ENCODE peak calls at places on chromosomes 11 and 22, in eight cellular contexts. G is cardiac fibroblast, J is Calu3, W is HT-29, P is ELF-1, T is IMR-90, M is NCI-H1417, A is RCC 7860. B is an unnamed sample.

GRCh38 chr11:75174781-75175370 is 24.0 kb downstream of the SLCO2B1 start:
- DNase-seq in G (peak; percentile 45), P (no peak), W (no peak), J (no peak), T (peak; percentile 34), M (no peak), A (no peak), B (peak; percentile 49)

GRCh38 chr11:124174001-124174400 is 9.1 kb upstream of the OR10D3 start:
- DNase-seq in M (peak; percentile 84), A (peak; percentile 19), G (peak; percentile 93), P (peak; percentile 57), T (peak; percentile 64), W (no peak), J (no peak), B (peak; percentile 58)

GRCh38 chr11:112255075-112255739 is 5.5 kb downstream of the PLET1 start:
- DNase-seq in T (peak; percentile 88), W (no peak), M (no peak), G (peak; percentile 93), P (no peak), J (peak; percentile 26), A (peak; percentile 25), B (peak; percentile 39)

GRCh38 chr11:67056640-67057409 is at the start of gene RHOD:
- DNase-seq in G (no peak), M (no peak), P (peak; percentile 37), J (peak; percentile 74), A (no peak), T (no peak), W (peak; percentile 75), B (no peak)

GRCh38 chr22:25024895-25025294 is 72.4 kb downstream of the KIAA1671 start:
- DNase-seq in A (peak; percentile 29), P (no peak), T (no peak), J (no peak), M (no peak), W (no peak), G (no peak), B (no peak)

GRCh38 chr22:50548913-50549790 is 3.5 kb downstream of the KLHDC7B start:
- DNase-seq in J (no peak), A (no peak), M (no peak), G (no peak), T (no peak), W (no peak), P (no peak), B (no peak)

GRCh38 chr11:11916981-11917399 is 75.2 kb downstream of the USP47 start:
- DNase-seq in A (peak; percentile 43), P (no peak), T (peak; percentile 81), G (peak; percentile 87), J (no peak), M (no peak), W (no peak), B (peak; percentile 66)

GRCh38 chr11:5476184-5476819 is 12.2 kb upstream of the OR52D1 start:
- DNase-seq in A (peak; percentile 25), M (peak; percentile 17), G (peak; percentile 75), J (peak; percentile 54), W (peak; percentile 71), T (peak; percentile 57), P (peak; percentile 8), B (peak; percentile 48)

GRCh38 chr11:61069427-61069826 is 32.9 kb upstream of the CD5 start:
- DNase-seq in G (no peak), A (no peak), T (no peak), P (no peak), J (no peak), W (no peak), M (no peak), B (no peak)

GRCh38 chr22:41697126-41697775 is 2.1 kb upstream of the MEI1 start:
- DNase-seq in A (peak; percentile 61), J (peak; percentile 95), M (peak; percentile 58), G (peak; percentile 92), P (peak; percentile 98), T (peak; percentile 80), W (peak; percentile 92), B (peak; percentile 71)

GRCh38 chr22:48711669-48712068 is 1116.0 kb downstream of the BRD1 start:
- DNase-seq in M (no peak), P (no peak), T (no peak), W (no peak), G (no peak), J (no peak), A (no peak), B (no peak)

GRCh38 chr22:38310518-38311330 is 6.5 kb downstream of the CSNK1E start:
- DNase-seq in T (no peak), P (no peak), M (no peak), W (no peak), G (peak; percentile 55), A (no peak), J (no peak), B (no peak)

GRCh38 chr11:24422371-24422770 is 74.5 kb upstream of the LUZP2 start:
- DNase-seq in G (peak; percentile 2), W (no peak), A (no peak), P (no peak), J (no peak), T (peak; percentile 36), M (no peak), B (no peak)

GRCh38 chr11:127042445-127042844 is 41.9 kb upstream of the KIRREL3 start:
- DNase-seq in G (peak; percentile 3), T (peak; percentile 74), P (no peak), J (no peak), W (no peak), M (no peak), A (no peak), B (peak; percentile 62)

GRCh38 chr11:63240791-63241379 is 2.5 kb downstream of the SLC22A25 start:
- DNase-seq in G (no peak), P (no peak), J (no peak), A (no peak), T (no peak), M (no peak), W (no peak), B (no peak)

GRCh38 chr22:36277482-36278291 is 24.8 kb downstream of the APOL1 start:
- DNase-seq in T (peak; percentile 56), P (peak; percentile 79), M (peak; percentile 20), A (peak; percentile 54), J (peak; percentile 64), G (peak; percentile 70), W (peak; percentile 66), B (peak; percentile 55)

GRCh38 chr11:61544466-61544865 is 35.9 kb downstream of the LRRC10B start:
- DNase-seq in M (no peak), J (no peak), A (no peak), P (no peak), G (no peak), T (no peak), W (no peak), B (no peak)

GRCh38 chr11:97502201-97502600 is 1112.4 kb downstream of the JRKL start:
- DNase-seq in J (no peak), G (peak; percentile 64), P (no peak), T (no peak), M (no peak), A (no peak), W (no peak), B (no peak)

GRCh38 chr11:65927904-65928397 is 8.7 kb downstream of the DRAP1 start:
- DNase-seq in W (no peak), M (no peak), A (no peak), J (no peak), T (no peak), G (no peak), P (no peak), B (no peak)

B was measured in HCEC 1CT.